ENCODE peak calls at places on chromosomes 6 and 20, in nine cellular contexts. S, U, F, X, K, T, Z, J and L are unnamed samples.

GRCh38 chr6:165506657-165507056 is 156.4 kb downstream of the PDE10A start:
- DNase-seq in S (no peak), U (no peak), F (no peak), X (no peak), K (no peak), T (no peak), Z (no peak), J (no peak), L (no peak)

GRCh38 chr6:44149369-44150012 is 9.1 kb upstream of the CAPN11 start:
- DNase-seq in S (no peak), U (no peak), F (no peak), X (no peak), K (no peak), T (no peak), Z (no peak), J (no peak), L (no peak)

GRCh38 chr6:30348957-30349356 is 4.0 kb downstream of the RPP21 start:
- DNase-seq in S (no peak), U (no peak), F (no peak), X (no peak), K (no peak), T (no peak), Z (no peak), J (no peak), L (no peak)

GRCh38 chr6:12324096-12324495 is 33.9 kb downstream of the EDN1 start:
- DNase-seq in S (peak), U (no peak), F (no peak), X (no peak), K (no peak), T (no peak), Z (no peak), J (no peak), L (no peak)

GRCh38 chr20:63546686-63547483 is 664 bp downstream of the SRMS start:
- DNase-seq in S (no peak), U (no peak), F (no peak), X (no peak), K (no peak), T (no peak), Z (no peak), J (no peak), L (no peak)

GRCh38 chr20:54585222-54585621 is 109.8 kb downstream of the DOK5 start:
- DNase-seq in S (no peak), U (no peak), F (no peak), X (no peak), K (no peak), T (no peak), Z (no peak), J (no peak), L (no peak)

GRCh38 chr6:145540741-145541140 is 194.6 kb downstream of the EPM2A start:
- DNase-seq in S (no peak), U (no peak), F (no peak), X (no peak), K (no peak), T (no peak), Z (no peak), J (no peak), L (no peak)

GRCh38 chr6:105886812-105887513 is 199.2 kb upstream of the PRDM1 start:
- DNase-seq in S (peak), U (no peak), F (no peak), X (no peak), K (no peak), T (no peak), Z (no peak), J (no peak), L (no peak)

GRCh38 chr20:48697845-48698491 is 129.8 kb downstream of the PREX1 start:
- DNase-seq in S (peak), U (no peak), F (peak), X (peak), K (peak), T (no peak), Z (peak), J (no peak), L (no peak)

GRCh38 chr20:59013959-59014608 is 5.1 kb upstream of the TUBB1 start:
- DNase-seq in S (peak), U (no peak), F (no peak), X (no peak), K (no peak), T (no peak), Z (no peak), J (no peak), L (no peak)

GRCh38 chr6:22142931-22143330 is 153.9 kb downstream of the PRL start:
- DNase-seq in S (no peak), U (no peak), F (no peak), X (no peak), K (no peak), T (no peak), Z (no peak), J (no peak), L (no peak)

GRCh38 chr6:7107578-7108195 is at the start of gene RREB1:
- DNase-seq in S (peak), U (peak), F (peak), X (peak), K (no peak), T (peak), Z (peak), J (peak), L (peak)

GRCh38 chr6:52994031-52994788 is 874 bp downstream of the GSTA4 start:
- DNase-seq in S (peak), U (peak), F (no peak), X (no peak), K (no peak), T (no peak), Z (no peak), J (peak), L (no peak)

GRCh38 chr20:873875-874607 is 40.5 kb downstream of the FAM110A start:
- DNase-seq in S (no peak), U (no peak), F (no peak), X (no peak), K (no peak), T (no peak), Z (no peak), J (no peak), L (no peak)

GRCh38 chr6:52500268-52501129 is 76.4 kb downstream of the TRAM2 start:
- DNase-seq in S (no peak), U (no peak), F (no peak), X (no peak), K (no peak), T (no peak), Z (no peak), J (no peak), L (no peak)

GRCh38 chr20:34143951-34144350 is 31.9 kb upstream of the EIF2S2 start:
- DNase-seq in S (no peak), U (no peak), F (no peak), X (no peak), K (no peak), T (no peak), Z (no peak), J (no peak), L (no peak)

GRCh38 chr6:82144007-82144851 is 103.3 kb downstream of the IBTK start:
- DNase-seq in S (peak), U (peak), F (peak), X (no peak), K (no peak), T (no peak), Z (peak), J (no peak), L (no peak)

GRCh38 chr6:37501632-37502466 is 2.2 kb upstream of the CCDC167 start:
- DNase-seq in S (no peak), U (no peak), F (no peak), X (no peak), K (no peak), T (no peak), Z (no peak), J (no peak), L (no peak)

GRCh38 chr6:20476501-20477043 is 57.7 kb upstream of the CDKAL1 start:
- DNase-seq in S (no peak), U (no peak), F (no peak), X (no peak), K (no peak), T (no peak), Z (no peak), J (no peak), L (no peak)

GRCh38 chr20:22001886-22002285 is 296.4 kb downstream of the PAX1 start:
- DNase-seq in S (no peak), U (no peak), F (no peak), X (no peak), K (no peak), T (no peak), Z (no peak), J (no peak), L (no peak)

GRCh38 chr20:57661201-57662027 is 41.2 kb upstream of the ZBP1 start:
- DNase-seq in S (no peak), U (peak), F (peak), X (peak), K (no peak), T (no peak), Z (peak), J (peak), L (peak)

GRCh38 chr6:3306848-3307247 is 48.1 kb downstream of the PSMG4 start:
- DNase-seq in S (no peak), U (peak), F (no peak), X (no peak), K (no peak), T (no peak), Z (no peak), J (no peak), L (peak)

GRCh38 chr6:25248100-25248499 is 31.1 kb upstream of the CARMIL1 start:
- DNase-seq in S (no peak), U (no peak), F (no peak), X (no peak), K (no peak), T (no peak), Z (no peak), J (no peak), L (no peak)

GRCh38 chr6:44932651-44933091 is 395.5 kb upstream of the RUNX2 start:
- DNase-seq in S (no peak), U (no peak), F (no peak), X (no peak), K (no peak), T (no peak), Z (no peak), J (no peak), L (no peak)

GRCh38 chr6:34890526-34890910 is 1.5 kb downstream of the ANKS1A start:
- DNase-seq in S (no peak), U (no peak), F (no peak), X (no peak), K (no peak), T (peak), Z (no peak), J (no peak), L (no peak)

GRCh38 chr6:34891296-34891695 is 2.2 kb downstream of the ANKS1A start:
- DNase-seq in S (no peak), U (no peak), F (no peak), X (no peak), K (no peak), T (no peak), Z (no peak), J (no peak), L (no peak)

GRCh38 chr6:34897130-34897529 is 8.1 kb downstream of the ANKS1A start:
- DNase-seq in S (no peak), U (no peak), F (no peak), X (no peak), K (no peak), T (no peak), Z (no peak), J (no peak), L (no peak)

GRCh38 chr6:34897708-34898107 is 8.7 kb downstream of the ANKS1A start:
- DNase-seq in S (no peak), U (no peak), F (no peak), X (no peak), K (no peak), T (no peak), Z (no peak), J (no peak), L (no peak)

GRCh38 chr6:34894693-34895092 is 5.6 kb downstream of the ANKS1A start:
- DNase-seq in S (no peak), U (no peak), F (no peak), X (no peak), K (no peak), T (no peak), Z (no peak), J (no peak), L (no peak)
- TF ChIP-seq CTCF in S (no peak), U (no peak), F (no peak), X (no peak), K (no peak), T (no peak), Z (no peak), J (no peak), L (no peak)

GRCh38 chr20:36404435-36404978 is 98.4 kb downstream of the DLGAP4 start:
- DNase-seq in S (no peak), U (no peak), F (no peak), X (no peak), K (no peak), T (no peak), Z (no peak), J (no peak), L (no peak)
- TF ChIP-seq CTCF in S (no peak), U (no peak), F (no peak), X (no peak), K (no peak), T (no peak), Z (no peak), J (no peak), L (no peak)

DNA sequence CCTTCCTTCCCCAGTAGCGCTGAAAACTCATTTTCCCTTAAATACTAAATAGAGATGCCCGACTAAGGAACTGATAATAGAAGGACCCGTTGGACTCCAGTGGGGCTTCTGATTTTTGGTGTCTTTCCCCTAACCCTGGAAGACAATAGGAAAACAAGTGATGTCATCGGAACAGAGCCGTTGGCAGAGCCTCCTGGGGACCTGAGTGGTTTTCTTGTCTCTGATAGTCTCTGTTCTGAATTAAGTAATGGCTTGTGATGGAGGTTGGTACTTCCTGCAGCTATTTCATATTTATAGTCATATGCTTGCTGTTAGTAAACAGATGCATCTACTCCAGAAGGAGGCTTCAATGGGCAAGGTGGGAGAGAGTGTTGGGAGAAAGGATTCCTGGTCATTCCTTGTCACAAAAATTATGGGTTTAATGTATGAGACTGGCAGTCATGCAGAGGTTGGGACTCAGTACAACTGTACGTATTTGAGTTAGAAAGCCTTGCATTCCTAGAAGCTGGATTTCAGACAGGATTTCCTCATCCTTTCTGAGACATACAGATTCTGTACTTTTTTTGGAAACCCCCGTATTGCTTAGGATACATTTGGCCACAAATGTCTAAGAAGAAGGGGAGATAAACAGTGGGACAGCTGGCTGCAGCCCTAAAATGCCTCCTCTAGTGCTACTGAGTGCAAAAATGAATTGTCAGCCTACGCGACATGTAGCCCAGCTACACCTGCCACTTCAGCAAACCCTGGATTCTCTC is 38.0 kb downstream of the CDS2 start:
- DNase-seq in S (no peak), U (no peak), F (no peak), X (no peak), K (no peak), T (no peak), Z (no peak), J (no peak), L (no peak)
- TF ChIP-seq CTCF in S (no peak), U (no peak), F (no peak), X (no peak), K (no peak), T (no peak), Z (no peak), J (no peak), L (no peak)

DNA sequence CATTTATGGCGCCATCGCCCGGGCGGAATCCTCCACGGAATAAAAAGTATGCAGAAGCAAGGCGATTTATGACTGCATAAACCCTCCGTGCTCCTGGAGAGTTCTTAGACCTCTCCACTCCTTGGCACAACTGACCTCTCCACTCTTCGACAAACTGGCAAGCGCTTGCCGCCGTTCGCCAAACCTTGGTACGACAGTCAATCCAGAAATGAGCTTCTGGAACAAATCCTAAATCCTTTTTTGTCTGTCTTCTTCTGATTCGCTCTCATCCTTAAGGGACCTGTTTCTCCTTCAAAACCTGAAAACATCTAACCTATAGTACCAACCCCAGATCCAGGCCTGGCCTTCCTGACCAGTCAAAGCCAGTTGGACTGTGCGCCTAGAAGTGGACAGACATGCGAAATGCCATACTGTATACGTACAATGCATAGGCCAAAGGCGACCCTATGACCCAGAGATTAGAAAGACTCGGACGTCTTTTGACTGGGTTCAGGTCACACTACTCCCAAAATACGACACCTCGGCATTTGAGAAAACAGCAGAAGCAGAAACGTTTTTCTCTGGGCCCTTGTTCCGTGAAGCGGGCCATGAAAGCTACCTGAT is 59.4 kb downstream of the TRIM27 start:
- DNase-seq in S (no peak), U (no peak), F (no peak), X (no peak), K (no peak), T (no peak), Z (no peak), J (no peak), L (no peak)
- TF ChIP-seq CTCF in S (no peak), U (no peak), F (no peak), X (peak), K (no peak), T (no peak), Z (no peak), J (no peak), L (no peak)

GRCh38 chr6:520820-521219 is 129.3 kb downstream of the IRF4 start:
- DNase-seq in S (no peak), U (no peak), F (no peak), X (no peak), K (no peak), T (no peak), Z (no peak), J (no peak), L (no peak)

GRCh38 chr6:530425-530824 is 126.5 kb downstream of the HUS1B start:
- DNase-seq in S (no peak), U (no peak), F (no peak), X (no peak), K (no peak), T (no peak), Z (no peak), J (no peak), L (no peak)

GRCh38 chr6:527989-528673 is 128.8 kb downstream of the HUS1B start:
- DNase-seq in S (no peak), U (no peak), F (no peak), X (no peak), K (no peak), T (no peak), Z (no peak), J (no peak), L (no peak)

GRCh38 chr6:528989-529388 is 127.9 kb downstream of the HUS1B start:
- DNase-seq in S (no peak), U (no peak), F (no peak), X (no peak), K (no peak), T (no peak), Z (no peak), J (no peak), L (no peak)

GRCh38 chr6:524803-525202 is 132.1 kb downstream of the HUS1B start:
- DNase-seq in S (no peak), U (no peak), F (no peak), X (no peak), K (no peak), T (no peak), Z (no peak), J (no peak), L (peak)
- TF ChIP-seq CTCF in S (no peak), U (no peak), F (no peak), X (no peak), K (no peak), T (no peak), Z (no peak), J (no peak), L (no peak)

GRCh38 chr6:136956590-136957573 is 34.8 kb downstream of the SLC35D3 start:
- DNase-seq in S (no peak), U (no peak), F (no peak), X (no peak), K (no peak), T (no peak), Z (no peak), J (peak), L (peak)
- TF ChIP-seq CTCF in S (no peak), U (no peak), F (no peak), X (no peak), K (no peak), T (no peak), Z (no peak), J (peak), L (no peak)

GRCh38 chr20:61725966-61726365 is 339.7 kb downstream of the TAF4 start:
- DNase-seq in S (no peak), U (no peak), F (no peak), X (peak), K (no peak), T (no peak), Z (no peak), J (no peak), L (peak)

GRCh38 chr20:61722146-61722678 is 343.5 kb downstream of the TAF4 start:
- DNase-seq in S (no peak), U (no peak), F (no peak), X (no peak), K (no peak), T (no peak), Z (no peak), J (no peak), L (no peak)

GRCh38 chr20:61725145-61725544 is 340.5 kb downstream of the TAF4 start:
- DNase-seq in S (no peak), U (no peak), F (no peak), X (peak), K (no peak), T (no peak), Z (no peak), J (no peak), L (no peak)

GRCh38 chr20:61723538-61724257 is 342.0 kb downstream of the TAF4 start:
- DNase-seq in S (no peak), U (no peak), F (no peak), X (no peak), K (no peak), T (no peak), Z (no peak), J (no peak), L (no peak)

DNA sequence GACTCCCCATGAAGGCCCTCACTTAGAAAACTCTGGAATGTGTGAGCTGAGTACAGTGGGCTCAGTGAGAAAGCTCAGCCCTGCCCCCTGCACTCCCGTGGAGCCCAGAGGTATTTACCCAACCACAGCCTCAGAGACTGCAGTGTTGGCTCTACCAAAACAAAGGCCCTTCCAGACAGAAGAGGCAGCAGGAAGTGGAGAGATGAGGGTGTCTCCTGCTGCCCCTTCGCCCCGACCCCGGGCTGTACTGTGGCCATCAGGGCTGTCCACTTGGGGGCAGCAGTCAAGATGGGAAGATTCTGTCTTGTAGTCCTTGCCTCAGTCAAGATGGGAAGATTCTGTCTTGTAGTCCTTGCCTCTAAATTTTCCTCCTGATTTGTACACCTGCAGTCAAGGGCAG is 341.3 kb downstream of the TAF4 start:
- DNase-seq in S (no peak), U (no peak), F (no peak), X (peak), K (no peak), T (no peak), Z (no peak), J (peak), L (no peak)
- TF ChIP-seq CTCF in S (peak), U (no peak), F (no peak), X (no peak), K (no peak), T (no peak), Z (no peak), J (peak), L (peak)

DNA sequence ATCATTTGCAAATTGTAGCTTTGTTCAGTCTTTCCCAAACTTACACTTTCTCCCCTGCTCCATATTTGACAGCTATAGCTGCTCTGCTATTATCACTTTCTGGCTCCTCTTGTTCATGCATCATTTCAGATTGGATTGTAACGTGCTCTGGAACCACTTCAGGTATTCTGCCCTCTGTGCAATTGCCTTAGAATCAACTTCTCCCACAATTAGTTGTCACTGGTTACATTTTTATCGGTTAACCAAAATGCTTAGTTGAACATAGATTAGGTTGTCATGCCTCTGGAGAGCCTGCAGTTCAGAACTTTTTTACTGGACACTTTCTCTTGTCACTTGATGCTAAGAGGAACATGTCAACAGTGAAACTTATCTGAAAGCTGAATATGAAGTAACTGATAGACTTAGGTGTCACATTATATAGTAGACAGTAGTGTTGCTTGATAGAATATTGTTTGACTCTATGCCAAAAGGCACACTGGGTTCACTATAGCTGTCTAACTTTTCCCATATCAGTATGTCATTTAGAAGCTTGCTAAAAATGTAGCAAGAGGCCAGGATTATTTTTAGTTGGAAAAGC is 127.7 kb upstream of the PTPRK start:
- DNase-seq in S (no peak), U (no peak), F (no peak), X (no peak), K (no peak), T (no peak), Z (no peak), J (no peak), L (no peak)
- TF ChIP-seq CTCF in S (no peak), U (no peak), F (no peak), X (no peak), K (no peak), T (no peak), Z (no peak), J (no peak), L (no peak)

GRCh38 chr6:41672016-41672415 is 33.7 kb downstream of the MDFI start:
- DNase-seq in S (no peak), U (no peak), F (no peak), X (peak), K (no peak), T (no peak), Z (no peak), J (no peak), L (no peak)
- TF ChIP-seq CTCF in S (no peak), U (no peak), F (no peak), X (no peak), K (no peak), T (no peak), Z (no peak), J (no peak), L (no peak)